ENCODE peak calls at places on chromosomes 11 and 22, in six cellular contexts. One of them, this sample, is unnamed.

GRCh38 chr11:95547974-95548373 is 241.6 kb downstream of the FAM76B start:
- DNase-seq in cerebellar cortex: no peak
- DNase-seq in AG09319: no peak
- DNase-seq in neural progenitor cell: no peak
- DNase-seq in AML-193: no peak
- DNase-seq in fibroblast of gingiva: no peak
- DNase-seq in this sample: no peak

GRCh38 chr22:33565580-33565995 is 354.7 kb downstream of the LARGE1 start:
- DNase-seq in cerebellar cortex: no peak
- DNase-seq in AG09319: no peak
- DNase-seq in neural progenitor cell: no peak
- DNase-seq in AML-193: no peak
- DNase-seq in fibroblast of gingiva: no peak
- DNase-seq in this sample: no peak

GRCh38 chr11:62340269-62340901 is 3.1 kb downstream of the ASRGL1 start:
- DNase-seq in neural progenitor cell: peak; percentile 63
- DNase-seq in fibroblast of gingiva: peak; percentile 39
- DNase-seq in AML-193: peak; percentile 58
- DNase-seq in cerebellar cortex: peak; percentile 89
- DNase-seq in AG09319: no peak
- DNase-seq in this sample: peak; percentile 18

GRCh38 chr22:42236268-42236667 is 34.2 kb downstream of the TCF20 start:
- DNase-seq in neural progenitor cell: peak; percentile 54
- DNase-seq in AG09319: no peak
- DNase-seq in cerebellar cortex: no peak
- DNase-seq in fibroblast of gingiva: no peak
- DNase-seq in AML-193: no peak
- DNase-seq in this sample: no peak

GRCh38 chr11:63764201-63764711 is 4.3 kb downstream of the ZFTA start:
- DNase-seq in AG09319: no peak
- DNase-seq in neural progenitor cell: peak; percentile 83
- DNase-seq in fibroblast of gingiva: no peak
- DNase-seq in cerebellar cortex: no peak
- DNase-seq in AML-193: no peak
- DNase-seq in this sample: no peak

GRCh38 chr22:36356708-36357694 is 30.8 kb downstream of the MYH9 start:
- DNase-seq in AML-193: no peak
- DNase-seq in AG09319: no peak
- DNase-seq in neural progenitor cell: no peak
- DNase-seq in fibroblast of gingiva: no peak
- DNase-seq in cerebellar cortex: no peak
- DNase-seq in this sample: no peak

GRCh38 chr11:15493921-15494630 is 379.4 kb downstream of the INSC start:
- DNase-seq in AML-193: peak; percentile 4
- DNase-seq in cerebellar cortex: no peak
- DNase-seq in fibroblast of gingiva: peak; percentile 56
- DNase-seq in neural progenitor cell: no peak
- DNase-seq in AG09319: no peak
- DNase-seq in this sample: no peak

GRCh38 chr11:33801821-33802413 is 27.6 kb upstream of the FBXO3 start:
- DNase-seq in AML-193: no peak
- DNase-seq in AG09319: no peak
- DNase-seq in neural progenitor cell: peak; percentile 47
- DNase-seq in fibroblast of gingiva: no peak
- DNase-seq in cerebellar cortex: no peak
- DNase-seq in this sample: no peak

GRCh38 chr22:30614268-30614667 is 7.3 kb downstream of the TCN2 start:
- DNase-seq in AG09319: no peak
- DNase-seq in AML-193: no peak
- DNase-seq in fibroblast of gingiva: no peak
- DNase-seq in neural progenitor cell: no peak
- DNase-seq in cerebellar cortex: no peak
- DNase-seq in this sample: no peak

GRCh38 chr11:69172674-69173073 is 16.9 kb downstream of the SMIM38 start:
- DNase-seq in fibroblast of gingiva: no peak
- DNase-seq in neural progenitor cell: no peak
- DNase-seq in cerebellar cortex: no peak
- DNase-seq in AG09319: no peak
- DNase-seq in AML-193: no peak
- DNase-seq in this sample: no peak

GRCh38 chr11:123091541-123091940 is 29.6 kb upstream of the HSPA8 start:
- DNase-seq in fibroblast of gingiva: no peak
- DNase-seq in cerebellar cortex: peak; percentile 64
- DNase-seq in AG09319: no peak
- DNase-seq in AML-193: no peak
- DNase-seq in neural progenitor cell: no peak
- DNase-seq in this sample: no peak

GRCh38 chr11:271316-271715 is 6.9 kb upstream of the NLRP6 start:
- DNase-seq in fibroblast of gingiva: no peak
- DNase-seq in AML-193: no peak
- DNase-seq in AG09319: no peak
- DNase-seq in cerebellar cortex: no peak
- DNase-seq in neural progenitor cell: no peak
- DNase-seq in this sample: no peak

GRCh38 chr11:47980907-47981621 is 705 bp downstream of the PTPRJ start:
- DNase-seq in AML-193: no peak
- DNase-seq in neural progenitor cell: peak; percentile 88
- DNase-seq in cerebellar cortex: no peak
- DNase-seq in AG09319: no peak
- DNase-seq in fibroblast of gingiva: peak; percentile 28
- DNase-seq in this sample: no peak

This sample was measured in fibroblast of the conjunctiva.